ENCODE peak calls at places on chromosome 11, in seven cellular contexts. One of them, this sample, is unnamed.

GRCh38 chr11:115215694-115216615 is 288.3 kb downstream of the CADM1 start:
- DNase-seq in PC-3: no peak
- DNase-seq in IMR-90: no peak
- DNase-seq in CD4-positive, CD25-positive, alpha-beta regulatory T cell: no peak
- DNase-seq in tibial nerve: no peak
- DNase-seq in CD4-positive, alpha-beta T cell: no peak
- DNase-seq in cardiac muscle cell: no peak
- DNase-seq in this sample: no peak

GRCh38 chr11:80613630-80614029 is 1172.8 kb upstream of the TENM4 start:
- DNase-seq in PC-3: no peak
- DNase-seq in IMR-90: no peak
- DNase-seq in CD4-positive, alpha-beta T cell: no peak
- DNase-seq in CD4-positive, CD25-positive, alpha-beta regulatory T cell: no peak
- DNase-seq in cardiac muscle cell: no peak
- DNase-seq in tibial nerve: no peak
- DNase-seq in this sample: no peak

GRCh38 chr11:29293825-29294224 is 723.0 kb downstream of the KCNA4 start:
- DNase-seq in CD4-positive, CD25-positive, alpha-beta regulatory T cell: no peak
- DNase-seq in PC-3: peak; percentile 84
- DNase-seq in IMR-90: peak; percentile 94
- DNase-seq in cardiac muscle cell: peak; percentile 61
- DNase-seq in CD4-positive, alpha-beta T cell: no peak
- DNase-seq in tibial nerve: no peak
- DNase-seq in this sample: no peak

GRCh38 chr11:126990716-126991480 is 9.7 kb downstream of the KIRREL3 start:
- DNase-seq in PC-3: no peak
- DNase-seq in CD4-positive, alpha-beta T cell: no peak
- DNase-seq in CD4-positive, CD25-positive, alpha-beta regulatory T cell: no peak
- DNase-seq in tibial nerve: no peak
- DNase-seq in IMR-90: peak; percentile 40
- DNase-seq in cardiac muscle cell: no peak
- DNase-seq in this sample: no peak

GRCh38 chr11:87137711-87138110 is 100.0 kb downstream of the TMEM135 start:
- DNase-seq in IMR-90: peak; percentile 64
- DNase-seq in PC-3: no peak
- DNase-seq in cardiac muscle cell: peak; percentile 74
- DNase-seq in CD4-positive, alpha-beta T cell: no peak
- DNase-seq in tibial nerve: no peak
- DNase-seq in CD4-positive, CD25-positive, alpha-beta regulatory T cell: no peak
- DNase-seq in this sample: no peak

GRCh38 chr11:71188073-71188472 is 64.3 kb downstream of the SHANK2 start:
- DNase-seq in IMR-90: no peak
- DNase-seq in CD4-positive, CD25-positive, alpha-beta regulatory T cell: no peak
- DNase-seq in PC-3: no peak
- DNase-seq in CD4-positive, alpha-beta T cell: no peak
- DNase-seq in tibial nerve: no peak
- DNase-seq in cardiac muscle cell: no peak
- DNase-seq in this sample: no peak

GRCh38 chr11:94855666-94856065 is 87.5 kb downstream of the AMOTL1 start:
- DNase-seq in tibial nerve: no peak
- DNase-seq in CD4-positive, CD25-positive, alpha-beta regulatory T cell: no peak
- DNase-seq in PC-3: no peak
- DNase-seq in IMR-90: no peak
- DNase-seq in CD4-positive, alpha-beta T cell: no peak
- DNase-seq in cardiac muscle cell: peak; percentile 40
- DNase-seq in this sample: no peak

GRCh38 chr11:105220175-105220574 is 80.6 kb upstream of the CARD18 start:
- DNase-seq in tibial nerve: no peak
- DNase-seq in CD4-positive, alpha-beta T cell: no peak
- DNase-seq in PC-3: no peak
- DNase-seq in IMR-90: no peak
- DNase-seq in CD4-positive, CD25-positive, alpha-beta regulatory T cell: no peak
- DNase-seq in cardiac muscle cell: no peak
- DNase-seq in this sample: no peak

GRCh38 chr11:29173660-29174062 is 843.2 kb downstream of the KCNA4 start:
- DNase-seq in cardiac muscle cell: peak; percentile 78
- DNase-seq in tibial nerve: no peak
- DNase-seq in CD4-positive, CD25-positive, alpha-beta regulatory T cell: no peak
- DNase-seq in IMR-90: peak; percentile 99
- DNase-seq in CD4-positive, alpha-beta T cell: no peak
- DNase-seq in PC-3: peak; percentile 73
- DNase-seq in this sample: no peak

GRCh38 chr11:2574553-2575535 is 125.0 kb downstream of the KCNQ1OT1 start:
- DNase-seq in CD4-positive, CD25-positive, alpha-beta regulatory T cell: no peak
- DNase-seq in IMR-90: no peak
- DNase-seq in tibial nerve: peak; percentile 8
- DNase-seq in CD4-positive, alpha-beta T cell: no peak
- DNase-seq in PC-3: no peak
- DNase-seq in cardiac muscle cell: peak; percentile 6
- DNase-seq in this sample: peak; percentile 64

GRCh38 chr11:95121687-95122086 is 32.0 kb downstream of the ENDOD1 start:
- DNase-seq in PC-3: no peak
- DNase-seq in CD4-positive, alpha-beta T cell: no peak
- DNase-seq in tibial nerve: no peak
- DNase-seq in IMR-90: no peak
- DNase-seq in cardiac muscle cell: no peak
- DNase-seq in CD4-positive, CD25-positive, alpha-beta regulatory T cell: no peak
- DNase-seq in this sample: no peak

GRCh38 chr11:70207531-70208131 is 4.5 kb downstream of the FADD start:
- DNase-seq in IMR-90: no peak
- DNase-seq in tibial nerve: no peak
- DNase-seq in CD4-positive, CD25-positive, alpha-beta regulatory T cell: no peak
- DNase-seq in PC-3: no peak
- DNase-seq in cardiac muscle cell: no peak
- DNase-seq in CD4-positive, alpha-beta T cell: no peak
- DNase-seq in this sample: no peak

GRCh38 chr11:71298016-71298550 is 45.7 kb upstream of the SHANK2 start:
- DNase-seq in tibial nerve: no peak
- DNase-seq in CD4-positive, CD25-positive, alpha-beta regulatory T cell: no peak
- DNase-seq in CD4-positive, alpha-beta T cell: no peak
- DNase-seq in cardiac muscle cell: no peak
- DNase-seq in PC-3: no peak
- DNase-seq in IMR-90: no peak
- DNase-seq in this sample: no peak

GRCh38 chr11:14519692-14520085 is 497 bp downstream of the PSMA1 start:
- DNase-seq in CD4-positive, alpha-beta T cell: no peak
- DNase-seq in cardiac muscle cell: no peak
- DNase-seq in tibial nerve: no peak
- DNase-seq in PC-3: peak; percentile 26
- DNase-seq in CD4-positive, CD25-positive, alpha-beta regulatory T cell: no peak
- DNase-seq in IMR-90: peak; percentile 41
- DNase-seq in this sample: no peak

GRCh38 chr11:8258771-8259170 is 4.9 kb downstream of the LMO1 start:
- DNase-seq in CD4-positive, CD25-positive, alpha-beta regulatory T cell: no peak
- DNase-seq in tibial nerve: no peak
- DNase-seq in PC-3: peak; percentile 50
- DNase-seq in cardiac muscle cell: peak; percentile 59
- DNase-seq in IMR-90: peak; percentile 26
- DNase-seq in CD4-positive, alpha-beta T cell: no peak
- DNase-seq in this sample: no peak

GRCh38 chr11:133011604-133012003 is 520.7 kb downstream of the OPCML start:
- DNase-seq in CD4-positive, CD25-positive, alpha-beta regulatory T cell: no peak
- DNase-seq in IMR-90: no peak
- DNase-seq in cardiac muscle cell: no peak
- DNase-seq in CD4-positive, alpha-beta T cell: no peak
- DNase-seq in PC-3: no peak
- DNase-seq in tibial nerve: no peak
- DNase-seq in this sample: no peak

GRCh38 chr11:35167451-35167954 is 28.5 kb downstream of the CD44 start:
- DNase-seq in CD4-positive, alpha-beta T cell: no peak
- DNase-seq in cardiac muscle cell: peak; percentile 57
- DNase-seq in CD4-positive, CD25-positive, alpha-beta regulatory T cell: no peak
- DNase-seq in tibial nerve: no peak
- DNase-seq in PC-3: no peak
- DNase-seq in IMR-90: no peak
- DNase-seq in this sample: no peak

GRCh38 chr11:57214494-57214893 is 22.6 kb downstream of the APLNR start:
- DNase-seq in IMR-90: peak; percentile 86
- DNase-seq in cardiac muscle cell: peak; percentile 74
- DNase-seq in PC-3: peak; percentile 40
- DNase-seq in CD4-positive, alpha-beta T cell: no peak
- DNase-seq in tibial nerve: no peak
- DNase-seq in CD4-positive, CD25-positive, alpha-beta regulatory T cell: no peak
- DNase-seq in this sample: no peak

GRCh38 chr11:92888701-92889100 is 80.8 kb upstream of the MTNR1B start:
- DNase-seq in CD4-positive, CD25-positive, alpha-beta regulatory T cell: no peak
- DNase-seq in IMR-90: no peak
- DNase-seq in PC-3: no peak
- DNase-seq in cardiac muscle cell: no peak
- DNase-seq in tibial nerve: no peak
- DNase-seq in CD4-positive, alpha-beta T cell: no peak
- DNase-seq in this sample: no peak

GRCh38 chr11:72844356-72844755 is 30.1 kb downstream of the ATG16L2 start:
- DNase-seq in tibial nerve: no peak
- DNase-seq in cardiac muscle cell: peak; percentile 61
- DNase-seq in CD4-positive, alpha-beta T cell: no peak
- DNase-seq in PC-3: no peak
- DNase-seq in CD4-positive, CD25-positive, alpha-beta regulatory T cell: no peak
- DNase-seq in IMR-90: peak; percentile 89
- DNase-seq in this sample: no peak

GRCh38 chr11:113778111-113778910 is 1.3 kb upstream of the CLDN25 start:
- DNase-seq in CD4-positive, CD25-positive, alpha-beta regulatory T cell: no peak
- DNase-seq in tibial nerve: no peak
- DNase-seq in CD4-positive, alpha-beta T cell: no peak
- DNase-seq in PC-3: peak; percentile 84
- DNase-seq in IMR-90: peak; percentile 38
- DNase-seq in cardiac muscle cell: peak; percentile 12
- DNase-seq in this sample: peak; percentile 55

GRCh38 chr11:65382804-65383368 is 440 bp upstream of the SLC25A45 start:
- DNase-seq in cardiac muscle cell: no peak
- DNase-seq in CD4-positive, alpha-beta T cell: no peak
- DNase-seq in tibial nerve: no peak
- DNase-seq in IMR-90: no peak
- DNase-seq in CD4-positive, CD25-positive, alpha-beta regulatory T cell: no peak
- DNase-seq in PC-3: peak; percentile 95
- DNase-seq in this sample: no peak

GRCh38 chr11:47494996-47495855 is 46.3 kb upstream of the RAPSN start:
- DNase-seq in CD4-positive, alpha-beta T cell: no peak
- DNase-seq in IMR-90: peak; percentile 60
- DNase-seq in tibial nerve: no peak
- DNase-seq in cardiac muscle cell: peak; percentile 83
- DNase-seq in CD4-positive, CD25-positive, alpha-beta regulatory T cell: no peak
- DNase-seq in PC-3: no peak
- DNase-seq in this sample: no peak

GRCh38 chr11:63667993-63668392 is 3.2 kb downstream of the ATL3 start:
- DNase-seq in CD4-positive, CD25-positive, alpha-beta regulatory T cell: no peak
- DNase-seq in cardiac muscle cell: peak; percentile 81
- DNase-seq in PC-3: peak; percentile 98
- DNase-seq in IMR-90: peak; percentile 97
- DNase-seq in CD4-positive, alpha-beta T cell: no peak
- DNase-seq in tibial nerve: no peak
- DNase-seq in this sample: no peak

GRCh38 chr11:63670077-63670737 is 969 bp downstream of the ATL3 start:
- DNase-seq in CD4-positive, alpha-beta T cell: no peak
- DNase-seq in cardiac muscle cell: peak; percentile 62
- DNase-seq in CD4-positive, CD25-positive, alpha-beta regulatory T cell: no peak
- DNase-seq in PC-3: peak; percentile 42
- DNase-seq in IMR-90: peak; percentile 45
- DNase-seq in tibial nerve: no peak
- DNase-seq in this sample: no peak

GRCh38 chr11:63668396-63668795 is 2.8 kb downstream of the ATL3 start:
- DNase-seq in PC-3: no peak
- DNase-seq in tibial nerve: no peak
- DNase-seq in IMR-90: no peak
- DNase-seq in cardiac muscle cell: no peak
- DNase-seq in CD4-positive, CD25-positive, alpha-beta regulatory T cell: no peak
- DNase-seq in CD4-positive, alpha-beta T cell: no peak
- DNase-seq in this sample: no peak

GRCh38 chr11:63663809-63664208 is 7.4 kb downstream of the ATL3 start:
- DNase-seq in IMR-90: peak; percentile 80
- DNase-seq in PC-3: peak; percentile 86
- DNase-seq in CD4-positive, alpha-beta T cell: no peak
- DNase-seq in CD4-positive, CD25-positive, alpha-beta regulatory T cell: no peak
- DNase-seq in tibial nerve: no peak
- DNase-seq in cardiac muscle cell: peak; percentile 59
- DNase-seq in this sample: no peak

DNA sequence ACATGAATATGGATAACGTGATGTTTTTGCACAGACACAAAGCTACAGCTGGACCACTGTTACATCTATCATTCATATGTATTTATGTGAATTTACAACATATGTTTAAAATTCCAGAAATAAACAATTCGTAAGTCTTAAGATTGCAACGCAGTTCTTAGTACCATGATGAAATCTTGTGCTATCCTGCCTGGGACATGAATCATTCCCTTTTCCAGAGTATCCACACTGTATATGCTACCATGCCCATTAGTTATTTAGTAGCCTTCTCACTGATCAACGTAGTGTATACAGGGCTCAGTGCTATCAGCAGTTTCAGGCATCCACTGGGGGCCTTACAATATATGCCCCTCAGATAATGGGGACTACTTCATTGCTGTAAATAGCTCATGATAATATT is 4.3 kb downstream of the ATL3 start:
- DNase-seq in cardiac muscle cell: peak; percentile 70
- DNase-seq in PC-3: no peak
- DNase-seq in IMR-90: peak; percentile 94
- DNase-seq in tibial nerve: no peak
- DNase-seq in CD4-positive, CD25-positive, alpha-beta regulatory T cell: no peak
- DNase-seq in CD4-positive, alpha-beta T cell: no peak
- DNase-seq in this sample: no peak
- H3K27ac ChIP-seq in cardiac muscle cell: no peak overlapping the region
- H3K27ac ChIP-seq in PC-3: peak overlapping the region; percentile 81
- H3K27ac ChIP-seq in IMR-90: peak overlapping the region; percentile 91
- H3K27ac ChIP-seq in tibial nerve: no peak overlapping the region
- H3K27ac ChIP-seq in CD4-positive, CD25-positive, alpha-beta regulatory T cell: no peak overlapping the region
- H3K27ac ChIP-seq in CD4-positive, alpha-beta T cell: no peak overlapping the region
- H3K27ac ChIP-seq in this sample: no peak overlapping the region

GRCh38 chr11:44568358-44568705 is 2.9 kb downstream of the CD82 start:
- DNase-seq in CD4-positive, alpha-beta T cell: no peak
- DNase-seq in PC-3: no peak
- DNase-seq in IMR-90: no peak
- DNase-seq in cardiac muscle cell: no peak
- DNase-seq in CD4-positive, CD25-positive, alpha-beta regulatory T cell: no peak
- DNase-seq in tibial nerve: no peak
- DNase-seq in this sample: no peak
- H3K27ac ChIP-seq in CD4-positive, alpha-beta T cell: peak overlapping the region; percentile 70
- H3K27ac ChIP-seq in PC-3: no peak overlapping the region
- H3K27ac ChIP-seq in IMR-90: peak overlapping the region; percentile 89
- H3K27ac ChIP-seq in cardiac muscle cell: no peak overlapping the region
- H3K27ac ChIP-seq in CD4-positive, CD25-positive, alpha-beta regulatory T cell: peak overlapping the region; percentile 78
- H3K27ac ChIP-seq in tibial nerve: no peak overlapping the region
- H3K27ac ChIP-seq in this sample: peak overlapping the region; percentile 24

DNA sequence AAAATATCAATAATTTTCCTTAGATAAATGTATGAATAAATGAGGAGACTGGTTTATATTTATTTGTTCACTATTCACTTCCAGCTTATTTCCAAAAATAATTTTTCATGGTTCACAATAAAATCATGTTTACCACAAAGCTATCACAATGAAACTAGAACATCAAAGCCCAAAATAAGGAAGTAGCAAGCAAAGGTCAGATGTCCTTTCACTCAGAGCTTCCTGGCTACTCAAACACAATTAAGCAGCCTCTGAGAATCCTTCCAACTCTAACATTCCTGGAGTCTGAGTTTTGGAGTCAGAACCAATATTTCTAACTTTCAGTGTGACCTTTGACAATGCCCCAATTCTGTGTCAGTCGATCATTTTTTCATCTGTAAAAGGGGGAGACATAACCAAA is 527.0 kb downstream of the SOX6 start:
- DNase-seq in cardiac muscle cell: no peak
- DNase-seq in tibial nerve: no peak
- DNase-seq in IMR-90: no peak
- DNase-seq in CD4-positive, CD25-positive, alpha-beta regulatory T cell: no peak
- DNase-seq in CD4-positive, alpha-beta T cell: no peak
- DNase-seq in PC-3: no peak
- DNase-seq in this sample: no peak
- H3K27ac ChIP-seq in cardiac muscle cell: no peak overlapping the region
- H3K27ac ChIP-seq in tibial nerve: no peak overlapping the region
- H3K27ac ChIP-seq in IMR-90: no peak overlapping the region
- H3K27ac ChIP-seq in CD4-positive, CD25-positive, alpha-beta regulatory T cell: no peak overlapping the region
- H3K27ac ChIP-seq in CD4-positive, alpha-beta T cell: no peak overlapping the region
- H3K27ac ChIP-seq in PC-3: no peak overlapping the region
- H3K27ac ChIP-seq in this sample: no peak overlapping the region

GRCh38 chr11:17598700-17599459 is 51.8 kb downstream of the OTOG start:
- DNase-seq in IMR-90: peak; percentile 55
- DNase-seq in CD4-positive, CD25-positive, alpha-beta regulatory T cell: peak; percentile 25
- DNase-seq in tibial nerve: peak; percentile 30
- DNase-seq in CD4-positive, alpha-beta T cell: peak; percentile 49
- DNase-seq in PC-3: peak; percentile 78
- DNase-seq in cardiac muscle cell: peak; percentile 70
- DNase-seq in this sample: peak; percentile 69
- H3K27ac ChIP-seq in IMR-90: no peak overlapping the region
- H3K27ac ChIP-seq in CD4-positive, CD25-positive, alpha-beta regulatory T cell: no peak overlapping the region
- H3K27ac ChIP-seq in tibial nerve: no peak overlapping the region
- H3K27ac ChIP-seq in CD4-positive, alpha-beta T cell: no peak overlapping the region
- H3K27ac ChIP-seq in PC-3: no peak overlapping the region
- H3K27ac ChIP-seq in cardiac muscle cell: no peak overlapping the region
- H3K27ac ChIP-seq in this sample: no peak overlapping the region

This sample was measured in caudate nucleus.